ENCODE peak calls at places on chromosomes 11 and 22, in four cellular contexts. K, Z, E and A are unnamed samples.

GRCh38 chr11:76830639-76831312 is 29.9 kb upstream of the ACER3 start:
- DNase-seq in K (no peak), Z (no peak), E (no peak), A (no peak)

GRCh38 chr11:117226388-117227385 is 5.2 kb downstream of the PCSK7 start:
- DNase-seq in K (peak), Z (peak), E (no peak), A (peak)

GRCh38 chr11:94895451-94895850 is 77.9 kb downstream of the CWC15 start:
- DNase-seq in K (no peak), Z (no peak), E (no peak), A (no peak)

GRCh38 chr11:114366331-114367243 is 33.7 kb downstream of the C11orf71 start:
- DNase-seq in K (no peak), Z (no peak), E (no peak), A (no peak)

GRCh38 chr11:3904228-3904627 is 48.8 kb downstream of the STIM1 start:
- DNase-seq in K (no peak), Z (peak), E (no peak), A (no peak)

GRCh38 chr11:24078056-24078455 is 418.8 kb upstream of the LUZP2 start:
- DNase-seq in K (no peak), Z (no peak), E (no peak), A (no peak)

GRCh38 chr11:131447268-131447667 is 76.9 kb downstream of the NTM start:
- DNase-seq in K (no peak), Z (no peak), E (no peak), A (no peak)

GRCh38 chr11:132607575-132607974 is 924.7 kb downstream of the OPCML start:
- DNase-seq in K (no peak), Z (no peak), E (no peak), A (no peak)

GRCh38 chr11:47924184-47924671 is 56.1 kb upstream of the PTPRJ start:
- DNase-seq in K (no peak), Z (peak), E (no peak), A (no peak)

GRCh38 chr11:126443120-126443519 is 87.6 kb downstream of the ST3GAL4 start:
- DNase-seq in K (no peak), Z (no peak), E (no peak), A (no peak)

GRCh38 chr11:117931331-117931950 is 2.2 kb upstream of the TMPRSS13 start:
- DNase-seq in K (no peak), Z (no peak), E (no peak), A (no peak)

GRCh38 chr11:11336664-11337063 is 16.4 kb downstream of the CSNK2A3 start:
- DNase-seq in K (no peak), Z (no peak), E (no peak), A (no peak)

GRCh38 chr11:2267871-2268825 is 2.2 kb downstream of the ASCL2 start:
- DNase-seq in K (peak), Z (no peak), E (no peak), A (no peak)

GRCh38 chr11:117478126-117478856 is 150.6 kb downstream of the CEP164 start:
- DNase-seq in K (no peak), Z (no peak), E (no peak), A (no peak)

GRCh38 chr11:17410606-17411379 is 22.3 kb upstream of the KCNJ11 start:
- DNase-seq in K (no peak), Z (no peak), E (no peak), A (no peak)

GRCh38 chr22:49692499-49693225 is 135.0 kb downstream of the BRD1 start:
- DNase-seq in K (no peak), Z (no peak), E (no peak), A (peak)

GRCh38 chr11:61417670-61418069 is 12.1 kb downstream of the CPSF7 start:
- DNase-seq in K (no peak), Z (no peak), E (no peak), A (no peak)

GRCh38 chr11:1129666-1130160 is 28.0 kb upstream of the MUC5AC start:
- DNase-seq in K (no peak), Z (no peak), E (no peak), A (no peak)

GRCh38 chr11:78041843-78042455 is 18.9 kb upstream of the KCTD14 start:
- DNase-seq in K (no peak), Z (no peak), E (no peak), A (no peak)

GRCh38 chr11:102800774-102801173 is 2.8 kb upstream of the MMP1 start:
- DNase-seq in K (no peak), Z (no peak), E (no peak), A (no peak)

GRCh38 chr11:72750086-72750485 is 2.1 kb downstream of the ARAP1 start:
- DNase-seq in K (no peak), Z (no peak), E (no peak), A (no peak)

GRCh38 chr22:46018859-46019258 is 41.9 kb upstream of the WNT7B start:
- DNase-seq in K (no peak), Z (no peak), E (no peak), A (no peak)

GRCh38 chr11:74846770-74847169 is 98.1 kb downstream of the RNF169 start:
- DNase-seq in K (no peak), Z (no peak), E (no peak), A (no peak)

GRCh38 chr22:38230108-38230825 is 28.5 kb downstream of the MAFF start:
- DNase-seq in K (peak), Z (no peak), E (no peak), A (peak)

GRCh38 chr11:127308291-127308690 is 307.7 kb upstream of the KIRREL3 start:
- DNase-seq in K (no peak), Z (no peak), E (no peak), A (no peak)

GRCh38 chr22:48899523-48900326 is 927.9 kb downstream of the BRD1 start:
- DNase-seq in K (no peak), Z (no peak), E (peak), A (peak)

GRCh38 chr22:29734853-29735252 is 15.1 kb downstream of the CABP7 start:
- DNase-seq in K (no peak), Z (no peak), E (no peak), A (no peak)

GRCh38 chr11:65781152-65781961 is 581 bp upstream of the AP5B1 start:
- DNase-seq in K (peak), Z (no peak), E (no peak), A (peak)